ENCODE peak calls at places on chromosome 3, in nine cellular contexts. V, Z, A, Y, P, D, B, M and H are unnamed samples.

GRCh38 chr3:136055491-136055890 is 90.0 kb downstream of the PPP2R3A start:
- DNase-seq in A (no peak), V (no peak), M (no peak), Z (no peak), B (no peak), Y (no peak), D (no peak), P (no peak), H (no peak)

GRCh38 chr3:15223684-15224575 is 17.9 kb downstream of the CAPN7 start:
- DNase-seq in A (no peak), Y (no peak), D (no peak), M (no peak), V (no peak), P (no peak), B (no peak), Z (no peak), H (no peak)

GRCh38 chr3:23748398-23749110 is 57.2 kb upstream of the UBE2E1 start:
- DNase-seq in A (no peak), D (no peak), Y (no peak), V (peak), M (peak), B (no peak), P (no peak), Z (no peak), H (no peak)

GRCh38 chr3:182785142-182785541 is 8.2 kb upstream of the ATP11B start:
- DNase-seq in A (no peak), D (no peak), Y (no peak), B (no peak), Z (no peak), V (no peak), P (no peak), M (no peak), H (no peak)

GRCh38 chr3:58203541-58203940 is 7.2 kb downstream of the DNASE1L3 start:
- DNase-seq in P (no peak), M (no peak), A (no peak), Y (no peak), D (no peak), Z (no peak), B (no peak), V (no peak), H (no peak)

GRCh38 chr3:120349819-120350125 is 618 bp upstream of the LRRC58 start:
- DNase-seq in V (no peak), A (no peak), D (no peak), P (no peak), Y (no peak), B (no peak), M (no peak), Z (no peak), H (no peak)

GRCh38 chr3:117674321-117674720 is 964.7 kb downstream of the TUSC7 start:
- DNase-seq in D (no peak), M (no peak), Z (no peak), V (no peak), A (no peak), Y (no peak), B (no peak), P (no peak), H (no peak)

GRCh38 chr3:108602249-108602934 is 12.9 kb downstream of the DZIP3 start:
- DNase-seq in Z (no peak), P (no peak), Y (no peak), D (no peak), M (no peak), B (no peak), V (no peak), A (no peak), H (no peak)

DNA sequence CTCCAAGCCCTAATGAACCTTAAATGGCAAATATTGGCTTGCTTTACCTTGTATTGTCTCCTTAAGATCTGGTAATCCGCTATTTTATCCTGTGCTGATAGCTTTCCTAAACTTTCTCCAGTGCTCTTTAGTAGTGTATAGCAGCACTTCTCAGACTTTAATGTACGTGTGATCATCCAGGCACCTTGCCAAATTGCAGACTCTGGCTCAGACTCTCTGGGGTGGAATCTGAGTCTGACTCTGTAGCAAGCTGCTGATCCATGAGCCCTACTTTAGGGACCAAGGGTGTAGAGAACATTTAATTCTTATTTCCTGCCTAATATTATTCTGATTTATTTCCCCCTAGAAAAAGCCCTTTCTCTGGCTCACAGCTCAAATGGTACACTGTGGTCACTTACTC is 518.8 kb upstream of the ZNF385D start:
- DNase-seq in Y (no peak), A (no peak), V (peak), B (no peak), Z (peak), P (no peak), M (peak), D (no peak), H (peak)
- TF ChIP-seq CTCF in Y (no peak), A (no peak), V (no peak), B (no peak), Z (no peak), P (no peak), M (no peak), D (no peak), H (no peak)

GRCh38 chr3:126685493-126685892 is 18.5 kb upstream of the CHCHD6 start:
- DNase-seq in Z (no peak), B (no peak), D (no peak), M (no peak), V (no peak), P (no peak), Y (no peak), A (no peak), H (no peak)
- TF ChIP-seq CTCF in Z (no peak), B (no peak), D (no peak), M (no peak), V (no peak), P (no peak), Y (no peak), A (no peak), H (no peak)

GRCh38 chr3:123909785-123910184 is 25.7 kb upstream of the MYLK start:
- DNase-seq in Y (no peak), Z (no peak), V (no peak), D (no peak), P (peak), A (no peak), M (no peak), B (no peak), H (no peak)

DNA sequence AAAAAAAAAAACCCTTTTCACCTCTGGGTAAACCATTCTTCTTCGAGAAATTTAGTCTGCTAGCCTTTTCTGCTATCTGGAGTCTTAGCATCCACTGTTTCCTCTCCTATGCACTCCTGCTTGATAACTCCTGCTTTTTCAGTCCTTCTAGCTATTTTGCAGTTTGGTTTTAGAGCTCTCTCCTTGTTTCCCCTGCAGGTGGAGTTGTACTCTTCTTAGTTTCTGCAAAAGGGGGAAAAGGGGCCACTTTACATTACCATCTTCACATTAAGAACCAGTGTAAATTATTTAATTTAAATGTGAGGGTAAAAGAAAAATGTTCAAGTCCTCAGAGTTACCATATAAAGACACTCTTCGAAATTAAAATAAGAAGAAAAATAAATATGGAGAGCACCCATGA is 23.6 kb upstream of the MYLK start:
- DNase-seq in V (no peak), M (no peak), Z (no peak), A (no peak), B (no peak), P (no peak), D (no peak), Y (no peak), H (no peak)
- TF ChIP-seq CTCF in V (peak), M (no peak), Z (no peak), A (no peak), B (no peak), P (peak), D (no peak), Y (no peak), H (no peak)

GRCh38 chr3:149463921-149464320 is 10.6 kb upstream of the TM4SF4 start:
- DNase-seq in P (no peak), B (no peak), Z (no peak), V (no peak), M (no peak), A (no peak), D (no peak), Y (no peak), H (no peak)

GRCh38 chr3:149460123-149460522 is 14.4 kb upstream of the TM4SF4 start:
- DNase-seq in P (no peak), D (no peak), V (no peak), B (no peak), A (no peak), Z (peak), M (no peak), Y (no peak), H (no peak)

GRCh38 chr3:149462653-149463052 is 11.8 kb upstream of the TM4SF4 start:
- DNase-seq in P (no peak), M (peak), A (no peak), Y (no peak), V (no peak), Z (no peak), D (no peak), B (no peak), H (no peak)

GRCh38 chr3:149459491-149460057 is 14.9 kb upstream of the TM4SF4 start:
- DNase-seq in D (no peak), Z (no peak), V (no peak), M (no peak), P (no peak), B (no peak), Y (no peak), A (no peak), H (no peak)

GRCh38 chr3:149462051-149462450 is 12.4 kb upstream of the TM4SF4 start:
- DNase-seq in M (no peak), V (no peak), P (no peak), A (no peak), B (no peak), Z (no peak), Y (no peak), D (no peak), H (no peak)
- TF ChIP-seq CTCF in M (no peak), V (no peak), P (no peak), A (no peak), B (no peak), Z (no peak), Y (no peak), D (no peak), H (no peak)

GRCh38 chr3:152447509-152447908 is 178.8 kb downstream of the MBNL1 start:
- DNase-seq in Z (no peak), Y (no peak), B (no peak), V (no peak), D (no peak), P (no peak), M (no peak), A (no peak), H (no peak)

GRCh38 chr3:152446495-152446894 is 177.8 kb downstream of the MBNL1 start:
- DNase-seq in M (no peak), Z (no peak), D (peak), V (no peak), Y (no peak), P (no peak), B (peak), A (no peak), H (no peak)

GRCh38 chr3:152445227-152445626 is 176.5 kb downstream of the MBNL1 start:
- DNase-seq in Z (no peak), A (no peak), B (no peak), M (no peak), D (no peak), V (peak), Y (no peak), P (no peak), H (no peak)

GRCh38 chr3:152444029-152444641 is 175.4 kb downstream of the MBNL1 start:
- DNase-seq in B (no peak), M (peak), V (no peak), P (peak), Y (no peak), A (no peak), Z (no peak), D (no peak), H (peak)

DNA sequence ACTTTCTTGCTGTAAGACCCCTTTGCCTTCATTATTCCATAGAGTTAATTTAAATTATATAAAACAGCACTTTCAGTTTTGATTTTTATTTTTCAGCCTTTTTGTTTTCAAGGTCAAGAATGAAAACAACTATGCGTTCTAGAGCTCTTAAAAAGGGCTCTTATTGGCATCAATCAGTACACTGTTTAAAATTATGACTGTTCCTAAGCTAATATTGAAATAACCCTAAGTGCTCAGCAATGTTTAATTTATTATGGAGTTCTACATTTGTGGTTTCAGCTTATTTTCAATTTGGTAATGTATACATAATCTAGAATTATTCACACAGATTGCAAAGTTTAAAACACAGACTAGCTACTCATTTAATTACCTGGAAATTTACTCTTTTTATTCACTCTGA is 179.4 kb downstream of the MBNL1 start:
- DNase-seq in D (no peak), A (no peak), M (no peak), V (no peak), Z (no peak), Y (no peak), B (no peak), P (no peak), H (no peak)
- TF ChIP-seq CTCF in D (no peak), A (no peak), M (no peak), V (no peak), Z (no peak), Y (no peak), B (no peak), P (no peak), H (no peak)

GRCh38 chr3:44338828-44339127 is 212 bp downstream of the TCAIM start:
- DNase-seq in D (no peak), P (no peak), Y (no peak), M (no peak), B (no peak), Z (no peak), V (no peak), A (no peak), H (no peak)

GRCh38 chr3:44339181-44339741 is 695 bp downstream of the TCAIM start:
- DNase-seq in A (no peak), M (no peak), Y (no peak), B (no peak), P (no peak), V (no peak), D (no peak), Z (peak), H (no peak)

GRCh38 chr3:44337253-44337652 is 1.3 kb upstream of the TCAIM start:
- DNase-seq in Z (no peak), D (no peak), V (no peak), P (no peak), A (no peak), B (no peak), Y (no peak), M (peak), H (no peak)

GRCh38 chr3:44339990-44340389 is 1.4 kb downstream of the TCAIM start:
- DNase-seq in B (no peak), D (no peak), Z (no peak), P (no peak), M (no peak), V (no peak), Y (no peak), A (no peak), H (no peak)

GRCh38 chr3:44338010-44338827 is at the start of gene TCAIM:
- DNase-seq in M (peak), Z (peak), D (peak), P (peak), Y (peak), V (peak), B (peak), A (peak), H (peak)
- TF ChIP-seq CTCF in M (no peak), Z (no peak), D (no peak), P (no peak), Y (no peak), V (no peak), B (peak), A (no peak), H (no peak)

GRCh38 chr3:18424213-18424861 is 802 bp downstream of the SATB1 start:
- DNase-seq in D (peak), A (peak), Y (peak), V (no peak), B (peak), P (no peak), Z (no peak), M (no peak), H (no peak)
- TF ChIP-seq CTCF in D (no peak), A (no peak), Y (no peak), V (no peak), B (no peak), P (no peak), Z (no peak), M (no peak), H (no peak)

DNA sequence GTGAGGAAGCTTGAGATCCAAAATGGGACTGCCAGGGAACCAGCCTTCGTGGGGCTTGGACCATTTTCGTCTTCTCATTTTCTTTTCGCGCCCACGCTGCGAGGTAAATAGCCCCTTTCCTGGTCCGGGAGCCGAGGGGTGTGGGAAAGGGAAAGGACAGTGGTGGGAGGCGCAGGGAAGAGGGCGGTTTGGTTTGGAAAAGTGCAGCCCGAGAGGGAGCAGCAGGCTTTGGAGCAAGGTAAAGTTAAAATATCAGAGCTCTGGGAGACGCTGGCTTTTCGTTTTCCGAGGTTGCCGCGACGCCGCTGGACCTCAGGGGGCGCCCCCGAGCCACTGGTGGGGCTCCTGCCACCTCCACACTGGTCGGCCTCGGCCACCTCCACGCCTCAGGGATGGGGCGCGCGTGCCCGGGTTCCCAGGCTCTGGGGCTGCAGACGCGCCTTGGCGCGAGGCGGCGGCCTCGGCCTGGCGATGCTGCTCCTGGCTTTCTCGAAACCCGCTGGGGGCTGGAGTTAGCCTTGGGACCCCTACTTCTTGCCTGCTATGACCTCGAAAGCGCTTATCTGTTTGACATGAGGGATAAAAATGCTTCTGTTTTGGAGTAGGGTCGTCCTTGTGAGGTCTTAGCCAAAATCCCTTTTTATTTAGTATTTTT is 3.2 kb downstream of the PTPRG start:
- DNase-seq in B (peak), D (peak), P (peak), A (peak), Z (peak), M (peak), Y (peak), V (peak), H (peak)
- TF ChIP-seq CTCF in B (peak), D (peak), P (peak), A (peak), Z (peak), M (peak), Y (peak), V (peak), H (peak)

GRCh38 chr3:141326123-141326522 is 42.2 kb upstream of the ZBTB38 start:
- DNase-seq in Y (no peak), M (no peak), A (peak), P (no peak), V (no peak), Z (no peak), B (no peak), D (no peak), H (no peak)

GRCh38 chr3:141316851-141317250 is 51.5 kb upstream of the ZBTB38 start:
- DNase-seq in Z (no peak), V (no peak), M (no peak), B (no peak), Y (no peak), P (no peak), A (no peak), D (no peak), H (no peak)

GRCh38 chr3:141323936-141324704 is 44.2 kb upstream of the ZBTB38 start:
- DNase-seq in V (no peak), B (no peak), Z (no peak), P (no peak), Y (no peak), A (no peak), D (no peak), M (no peak), H (no peak)

GRCh38 chr3:141320399-141321108 is 47.8 kb upstream of the ZBTB38 start:
- DNase-seq in B (no peak), M (no peak), Z (no peak), P (no peak), D (no peak), A (no peak), Y (no peak), V (no peak), H (no peak)

GRCh38 chr3:141321109-141321497 is 47.2 kb upstream of the ZBTB38 start:
- DNase-seq in M (peak), Z (no peak), P (no peak), B (no peak), D (no peak), V (peak), Y (no peak), A (no peak), H (no peak)
- TF ChIP-seq CTCF in M (no peak), Z (no peak), P (no peak), B (no peak), D (no peak), V (no peak), Y (no peak), A (no peak), H (no peak)

GRCh38 chr3:133254151-133254550 is 145.7 kb upstream of the BFSP2 start:
- DNase-seq in Y (no peak), B (no peak), A (no peak), P (no peak), V (no peak), Z (no peak), M (no peak), D (no peak), H (no peak)
- TF ChIP-seq CTCF in Y (no peak), B (no peak), A (no peak), P (no peak), V (no peak), Z (no peak), M (no peak), D (no peak), H (no peak)